ENCODE peak calls at places on chromosomes 4 and X, in eight cellular contexts. D is psoas muscle, T is osteoblast, O is spleen, U is endothelial cell, Y is omental fat pad, F is tibial nerve, M is mucosa of descending colon. V is an unnamed sample.

GRCh38 chr4:173763374-173763773 is 233.3 kb upstream of the HAND2 start:
- DNase-seq in T (no peak), M (no peak), F (no peak), O (no peak), U (no peak), Y (no peak), D (no peak), V (no peak)

GRCh38 chrX:80556148-80556547 is 135.9 kb downstream of the TENT5D start:
- DNase-seq in Y (no peak), F (no peak), U (no peak), O (no peak), D (no peak), M (no peak), T (no peak), V (no peak)

GRCh38 chr4:181685461-181685860 is 557.7 kb upstream of the TENM3 start:
- DNase-seq in M (no peak), U (no peak), D (no peak), F (no peak), T (no peak), O (no peak), Y (no peak), V (no peak)

GRCh38 chrX:123087326-123087725 is 96.8 kb upstream of the GRIA3 start:
- DNase-seq in F (no peak), M (no peak), T (no peak), D (no peak), U (no peak), O (no peak), Y (no peak), V (no peak)

GRCh38 chr4:51930557-51930956 is 87.6 kb downstream of the DCUN1D4 start:
- DNase-seq in M (no peak), O (no peak), D (no peak), U (no peak), Y (no peak), T (peak), F (no peak), V (no peak)

GRCh38 chr4:101420661-101421060 is 73.3 kb upstream of the PPP3CA start:
- DNase-seq in U (no peak), D (no peak), T (no peak), M (no peak), O (no peak), F (no peak), Y (no peak), V (no peak)

GRCh38 chr4:76091052-76091451 is 16.5 kb downstream of the ART3 start:
- DNase-seq in O (no peak), M (no peak), U (no peak), Y (no peak), D (no peak), F (no peak), T (no peak), V (no peak)

GRCh38 chr4:105343523-105343931 is 130.3 kb downstream of the PPA2 start:
- DNase-seq in U (no peak), Y (no peak), F (no peak), O (no peak), T (no peak), D (no peak), M (no peak), V (no peak)

GRCh38 chr4:19689511-19689910 is 562.2 kb upstream of the SLIT2 start:
- DNase-seq in D (no peak), O (no peak), M (no peak), T (peak), F (no peak), U (no peak), Y (no peak), V (no peak)

GRCh38 chr4:104592894-104593470 is 98.3 kb upstream of the CXXC4 start:
- DNase-seq in O (no peak), D (no peak), F (no peak), M (no peak), Y (no peak), T (no peak), U (no peak), V (no peak)

GRCh38 chrX:40757058-40757457 is 21.7 kb upstream of the MED14 start:
- DNase-seq in Y (no peak), F (no peak), U (no peak), D (no peak), M (no peak), T (no peak), O (no peak), V (no peak)

GRCh38 chrX:154059231-154059630 is 38.3 kb downstream of the MECP2 start:
- DNase-seq in Y (no peak), O (no peak), D (no peak), U (no peak), M (no peak), F (no peak), T (no peak), V (no peak)

GRCh38 chrX:124346064-124346876 is at the start of gene SH2D1A:
- DNase-seq in O (peak), D (no peak), F (no peak), U (no peak), Y (no peak), T (no peak), M (no peak), V (no peak)

GRCh38 chrX:10597871-10598270 is 22.5 kb downstream of the MID1 start:
- DNase-seq in F (no peak), M (no peak), T (no peak), O (no peak), Y (no peak), U (peak), D (no peak), V (no peak)

GRCh38 chrX:41759817-41760216 is 35.8 kb downstream of the GPR82 start:
- DNase-seq in M (no peak), O (no peak), D (no peak), Y (no peak), T (no peak), F (no peak), U (peak), V (no peak)

GRCh38 chrX:24877854-24878650 is 137.7 kb downstream of the ARX start:
- DNase-seq in Y (no peak), D (no peak), T (no peak), F (no peak), U (no peak), O (no peak), M (no peak), V (no peak)

GRCh38 chrX:13374364-13374763 is 54.5 kb upstream of the ATXN3L start:
- DNase-seq in O (no peak), U (no peak), F (no peak), T (no peak), M (no peak), D (no peak), Y (no peak), V (no peak)

GRCh38 chrX:75623535-75623934 is 100.7 kb upstream of the ZDHHC15 start:
- DNase-seq in Y (no peak), M (no peak), O (no peak), T (no peak), D (no peak), F (no peak), U (peak), V (no peak)

GRCh38 chrX:17700976-17701375 is 36.3 kb upstream of the SCML1 start:
- DNase-seq in U (no peak), T (no peak), M (no peak), F (no peak), Y (no peak), O (no peak), D (no peak), V (no peak)

GRCh38 chrX:43436497-43436896 is 219.6 kb upstream of the MAOA start:
- DNase-seq in U (no peak), T (no peak), Y (no peak), F (no peak), O (no peak), D (no peak), M (no peak), V (no peak)

GRCh38 chrX:48702716-48703115 is 6.2 kb downstream of the SUV39H1 start:
- DNase-seq in U (no peak), M (no peak), O (peak), D (no peak), F (no peak), Y (no peak), T (no peak), V (no peak)
- TF ChIP-seq CTCF in U (no peak), M (no peak), O (no peak), D (no peak), F (no peak), Y (no peak), T (no peak), V (no peak)

GRCh38 chr4:85825937-85826678 is 351.2 kb downstream of the ARHGAP24 start:
- DNase-seq in D (no peak), O (no peak), F (no peak), Y (no peak), M (no peak), U (peak), T (peak), V (no peak)
- TF ChIP-seq CTCF in D (no peak), O (no peak), F (peak), Y (no peak), M (no peak), U (no peak), T (peak), V (no peak)

GRCh38 chrX:48575642-48576041 is 1.4 kb downstream of the RBM3 start:
- DNase-seq in T (no peak), U (no peak), D (no peak), O (no peak), M (no peak), F (no peak), Y (no peak), V (no peak)

GRCh38 chrX:48578661-48579128 is 4.4 kb downstream of the RBM3 start:
- DNase-seq in U (no peak), D (no peak), O (no peak), Y (no peak), F (no peak), T (no peak), M (no peak), V (no peak)

GRCh38 chrX:48576108-48576507 is 1.8 kb downstream of the RBM3 start:
- DNase-seq in F (no peak), T (peak), U (no peak), M (no peak), Y (no peak), O (no peak), D (no peak), V (no peak)

GRCh38 chrX:48573690-48574269 is 504 bp upstream of the RBM3 start:
- DNase-seq in D (peak), T (no peak), M (peak), Y (no peak), F (peak), U (no peak), O (peak), V (no peak)

GRCh38 chrX:48574270-48575266 is at the start of gene RBM3:
- DNase-seq in Y (peak), M (peak), U (peak), O (peak), D (peak), F (peak), T (peak), V (peak)
- TF ChIP-seq CTCF in Y (no peak), M (no peak), U (no peak), O (peak), D (peak), F (peak), T (peak), V (peak)

GRCh38 chrX:107102980-107103379 is 15.6 kb downstream of the RBM41 start:
- DNase-seq in O (no peak), M (no peak), F (no peak), U (no peak), Y (no peak), D (no peak), T (no peak), V (no peak)
- TF ChIP-seq CTCF in O (no peak), M (no peak), F (no peak), U (no peak), Y (no peak), D (no peak), T (peak), V (no peak)

GRCh38 chr4:102730968-102731533 is 29.7 kb downstream of the MANBA start:
- DNase-seq in Y (no peak), F (no peak), M (no peak), T (no peak), O (no peak), D (no peak), U (no peak), V (no peak)
- TF ChIP-seq CTCF in Y (no peak), F (no peak), M (no peak), T (peak), O (no peak), D (no peak), U (peak), V (no peak)